ENCODE peak calls at places on chromosomes 4 and X, in nine cellular contexts. L, I, D, O, M, W, Z, A and U are unnamed samples.

GRCh38 chr4:127501103-127501502 is 131.7 kb upstream of the INTU start:
- DNase-seq in L (no peak), I (no peak), D (peak), O (no peak), M (no peak), W (no peak), Z (no peak), A (no peak), U (no peak)

GRCh38 chr4:156654410-156654809 is 317.2 kb downstream of the PDGFC start:
- DNase-seq in L (no peak), I (no peak), D (peak), O (no peak), M (no peak), W (no peak), Z (no peak), A (no peak), U (no peak)

GRCh38 chr4:18689308-18689915 is 667.9 kb upstream of the LCORL start:
- DNase-seq in L (no peak), I (no peak), D (peak), O (no peak), M (no peak), W (no peak), Z (peak), A (no peak), U (peak)

GRCh38 chr4:30720021-30720655 is at the start of gene PCDH7:
- DNase-seq in L (peak), I (peak), D (peak), O (no peak), M (no peak), W (peak), Z (no peak), A (no peak), U (no peak)

GRCh38 chrX:132426695-132427281 is 62.0 kb downstream of the MBNL3 start:
- DNase-seq in L (no peak), I (peak), D (peak), O (no peak), M (no peak), W (no peak), Z (no peak), A (no peak), U (no peak)

GRCh38 chr4:109730294-109731051 is 603 bp upstream of the PLA2G12A start:
- DNase-seq in L (peak), I (peak), D (peak), O (no peak), M (peak), W (peak), Z (no peak), A (peak), U (no peak)

GRCh38 chr4:2500547-2500946 is 31.6 kb downstream of the RNF4 start:
- DNase-seq in L (no peak), I (no peak), D (no peak), O (no peak), M (no peak), W (no peak), Z (no peak), A (no peak), U (no peak)

GRCh38 chr4:133154725-133155124 is 5.6 kb downstream of the PCDH10 start:
- DNase-seq in L (no peak), I (no peak), D (peak), O (no peak), M (no peak), W (no peak), Z (no peak), A (no peak), U (no peak)

GRCh38 chrX:67114635-67115034 is 429.2 kb upstream of the AR start:
- DNase-seq in L (no peak), I (no peak), D (no peak), O (no peak), M (no peak), W (no peak), Z (no peak), A (no peak), U (no peak)

GRCh38 chr4:41796545-41797210 is 48.2 kb upstream of the PHOX2B start:
- DNase-seq in L (no peak), I (no peak), D (no peak), O (no peak), M (no peak), W (no peak), Z (peak), A (no peak), U (no peak)

GRCh38 chr4:41792166-41792565 is 43.6 kb upstream of the PHOX2B start:
- DNase-seq in L (no peak), I (no peak), D (no peak), O (no peak), M (no peak), W (no peak), Z (no peak), A (no peak), U (no peak)

GRCh38 chr4:41797260-41797659 is 48.7 kb upstream of the PHOX2B start:
- DNase-seq in L (no peak), I (no peak), D (no peak), O (no peak), M (no peak), W (no peak), Z (no peak), A (no peak), U (no peak)

GRCh38 chr4:41799126-41799525 is 50.6 kb upstream of the PHOX2B start:
- DNase-seq in L (no peak), I (no peak), D (no peak), O (no peak), M (no peak), W (no peak), Z (no peak), A (no peak), U (no peak)

DNA sequence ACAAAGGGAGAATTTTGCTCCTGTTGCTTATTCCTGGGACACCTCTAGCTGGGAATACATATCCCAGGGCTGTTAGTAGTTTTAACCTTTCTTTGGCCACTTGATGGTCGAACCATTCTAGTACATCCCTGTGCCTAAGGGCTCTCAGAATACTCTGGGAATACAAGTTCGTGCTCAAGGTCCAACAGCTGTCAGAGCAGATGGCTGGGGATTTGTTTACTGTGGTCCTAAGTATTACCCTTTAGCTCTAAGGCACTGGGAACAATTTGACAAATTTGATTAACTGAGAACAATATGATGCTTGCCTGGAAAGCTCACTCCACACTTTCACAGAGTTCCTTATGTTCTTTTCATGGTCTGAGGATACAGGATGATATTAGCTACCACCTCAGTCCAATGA is 47.3 kb upstream of the PHOX2B start:
- DNase-seq in L (no peak), I (no peak), D (no peak), O (no peak), M (no peak), W (no peak), Z (no peak), A (no peak), U (no peak)
- H3K27ac ChIP-seq in L (no peak), I (no peak), D (no peak), O (no peak), M (no peak), W (no peak), Z (no peak), A (no peak), U (no peak)

DNA sequence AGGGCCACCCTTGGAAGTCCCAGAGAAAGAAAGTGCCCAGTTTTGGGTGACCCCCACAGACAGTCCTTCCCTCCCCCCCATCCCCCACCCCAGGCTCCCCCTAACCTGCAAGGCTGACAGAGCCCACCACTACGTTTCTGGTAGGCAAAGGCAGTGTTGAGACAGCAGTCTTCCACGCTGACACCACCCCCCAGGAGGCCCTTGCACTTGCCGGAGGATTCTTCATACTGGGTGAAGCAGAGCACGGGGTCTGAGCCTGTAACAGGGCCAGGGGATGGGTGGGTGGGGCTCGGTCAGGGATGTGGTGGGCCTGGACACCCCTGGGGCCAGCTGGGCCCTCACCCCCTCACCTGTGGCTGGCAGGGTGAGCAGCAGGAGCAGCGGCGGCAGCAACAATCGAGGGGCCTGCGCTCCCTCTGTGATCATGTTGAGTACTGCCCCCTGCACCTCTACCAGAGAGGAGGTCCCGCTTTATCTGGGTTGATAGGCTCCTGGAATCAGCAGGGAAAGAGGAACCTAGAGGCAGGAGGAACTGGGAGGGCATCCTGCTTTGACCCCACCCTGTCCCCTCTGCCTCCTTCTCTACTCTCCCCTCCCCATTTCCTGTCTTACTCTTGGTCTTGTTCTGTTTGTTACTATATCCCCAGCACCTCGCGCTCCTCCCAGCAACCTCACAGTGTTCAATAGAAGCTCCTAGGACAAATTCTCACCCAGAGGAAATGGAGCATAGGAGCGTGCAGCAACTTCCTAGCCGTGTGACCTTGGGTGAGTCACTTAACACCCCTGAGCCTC is at the start of gene CFP:
- DNase-seq in L (no peak), I (no peak), D (no peak), O (peak), M (no peak), W (no peak), Z (no peak), A (no peak), U (no peak)
- H3K27ac ChIP-seq in L (no peak), I (no peak), D (no peak), O (peak), M (no peak), W (no peak), Z (no peak), A (no peak), U (peak)

GRCh38 chrX:24203072-24203808 is 53.7 kb downstream of the ZFX start:
- DNase-seq in L (no peak), I (no peak), D (no peak), O (no peak), M (no peak), W (no peak), Z (no peak), A (no peak), U (no peak)
- H3K27ac ChIP-seq in L (no peak), I (no peak), D (no peak), O (peak), M (peak), W (no peak), Z (no peak), A (no peak), U (no peak)

GRCh38 chr4:86174496-86174895 is 185.4 kb downstream of the MAPK10 start:
- DNase-seq in L (no peak), I (no peak), D (no peak), O (no peak), M (no peak), W (no peak), Z (no peak), A (no peak), U (no peak)

GRCh38 chr4:86181585-86181984 is 178.3 kb downstream of the MAPK10 start:
- DNase-seq in L (no peak), I (no peak), D (peak), O (no peak), M (no peak), W (no peak), Z (no peak), A (no peak), U (no peak)

GRCh38 chr4:86178216-86178615 is 181.6 kb downstream of the MAPK10 start:
- DNase-seq in L (no peak), I (no peak), D (no peak), O (no peak), M (no peak), W (no peak), Z (no peak), A (no peak), U (no peak)
- H3K27ac ChIP-seq in L (no peak), I (no peak), D (no peak), O (no peak), M (no peak), W (no peak), Z (no peak), A (no peak), U (no peak)